ENCODE peak calls at places on chromosomes 7 and 10, in nine cellular contexts. I, C, A, G, B, L, X, Z and T are unnamed samples. For H3K27me3, the result is how much of the 10 kb centered on the place peaks cover.

GRCh38 chr7:129213828-129214227 is 11.0 kb upstream of the AHCYL2 start:
- DNase-seq in Z (no peak), G (no peak), X (peak), B (no peak), C (no peak), A (no peak), L (no peak), I (no peak), T (no peak)

GRCh38 chr10:6097063-6097462 is 8.2 kb downstream of the RBM17 start:
- DNase-seq in G (no peak), I (no peak), Z (no peak), C (no peak), B (no peak), A (no peak), L (no peak), X (no peak), T (no peak)

GRCh38 chr7:128783143-128783799 is 7.7 kb upstream of the OPN1SW start:
- DNase-seq in L (peak), G (peak), C (peak), B (peak), I (peak), Z (no peak), A (peak), X (no peak), T (no peak)

GRCh38 chr7:128343554-128344430 is at the start of gene RBM28:
- DNase-seq in X (peak), B (peak), G (peak), Z (peak), L (peak), I (peak), A (peak), C (peak), T (peak)

GRCh38 chr10:125060038-125060437 is 100.3 kb downstream of the CTBP2 start:
- DNase-seq in C (no peak), X (no peak), L (peak), G (peak), Z (no peak), B (peak), A (no peak), I (peak), T (no peak)

GRCh38 chr7:46229409-46229808 is 308.3 kb upstream of the IGFBP3 start:
- DNase-seq in C (no peak), I (peak), A (no peak), B (peak), G (peak), X (no peak), Z (no peak), L (peak), T (no peak)

GRCh38 chr10:90862908-90863514 is 5.2 kb upstream of the HTR7 start:
- DNase-seq in Z (no peak), A (no peak), G (peak), L (no peak), X (no peak), C (no peak), I (peak), B (peak), T (no peak)

GRCh38 chr7:20216637-20217036 is 547 bp downstream of the MACC1 start:
- DNase-seq in L (no peak), B (no peak), Z (no peak), I (no peak), C (no peak), G (no peak), A (no peak), X (no peak), T (no peak)

GRCh38 chr10:58050575-58050974 is 217.1 kb downstream of the IPMK start:
- DNase-seq in A (no peak), B (no peak), L (no peak), C (no peak), Z (no peak), G (no peak), X (no peak), I (no peak), T (no peak)

GRCh38 chr10:58431903-58432302 is 46.7 kb downstream of the TFAM start:
- DNase-seq in Z (no peak), I (peak), G (no peak), B (no peak), C (no peak), A (no peak), L (peak), X (no peak), T (no peak)

GRCh38 chr10:90414926-90415325 is 442.9 kb downstream of the HTR7 start:
- DNase-seq in B (no peak), L (no peak), G (no peak), A (no peak), C (no peak), Z (no peak), X (no peak), I (no peak), T (no peak)

GRCh38 chr7:157017639-157018327 is 7.3 kb upstream of the MNX1 start:
- DNase-seq in B (no peak), G (no peak), C (no peak), I (no peak), X (peak), L (no peak), A (no peak), Z (no peak), T (peak)

GRCh38 chr7:34227525-34227924 is 322.2 kb downstream of the BMPER start:
- DNase-seq in Z (no peak), B (no peak), G (no peak), C (no peak), L (no peak), A (no peak), X (no peak), I (no peak), T (no peak)

GRCh38 chr7:108805808-108806397 is 236.2 kb downstream of the DNAJB9 start:
- DNase-seq in A (no peak), G (peak), B (peak), I (peak), L (peak), X (peak), C (no peak), Z (no peak), T (no peak)

GRCh38 chr10:2897619-2898508 is 169.5 kb upstream of the PFKP start:
- DNase-seq in Z (no peak), I (no peak), L (peak), B (peak), A (no peak), G (peak), X (no peak), C (no peak), T (no peak)

GRCh38 chr7:92727755-92728154 is 108.6 kb downstream of the CDK6 start:
- DNase-seq in Z (no peak), I (peak), L (no peak), B (peak), G (no peak), A (no peak), X (no peak), C (no peak), T (no peak)

GRCh38 chr7:2570021-2570420 is 11.2 kb downstream of the IQCE start:
- DNase-seq in G (no peak), X (no peak), C (no peak), L (no peak), B (no peak), A (no peak), Z (no peak), I (no peak), T (no peak)

GRCh38 chr10:84545651-84546050 is 217.3 kb downstream of the CCSER2 start:
- DNase-seq in X (no peak), G (no peak), B (no peak), L (no peak), A (no peak), I (no peak), C (no peak), Z (no peak), T (no peak)
- H3K27me3 ChIP-seq in X (under half), G (under half), B (under half), L (under half), A (half or more), I (under half), C (under half), Z (under half), T (under half)

GRCh38 chr7:139339025-139339424 is 2.1 kb upstream of the FMC1 start:
- DNase-seq in X (no peak), L (no peak), B (no peak), G (no peak), A (no peak), C (no peak), I (no peak), Z (no peak), T (no peak)
- H3K4me3 ChIP-seq in X (no peak), L (no peak), B (no peak), G (no peak), A (no peak), C (no peak), I (no peak), Z (no peak), T (no peak)

DNA sequence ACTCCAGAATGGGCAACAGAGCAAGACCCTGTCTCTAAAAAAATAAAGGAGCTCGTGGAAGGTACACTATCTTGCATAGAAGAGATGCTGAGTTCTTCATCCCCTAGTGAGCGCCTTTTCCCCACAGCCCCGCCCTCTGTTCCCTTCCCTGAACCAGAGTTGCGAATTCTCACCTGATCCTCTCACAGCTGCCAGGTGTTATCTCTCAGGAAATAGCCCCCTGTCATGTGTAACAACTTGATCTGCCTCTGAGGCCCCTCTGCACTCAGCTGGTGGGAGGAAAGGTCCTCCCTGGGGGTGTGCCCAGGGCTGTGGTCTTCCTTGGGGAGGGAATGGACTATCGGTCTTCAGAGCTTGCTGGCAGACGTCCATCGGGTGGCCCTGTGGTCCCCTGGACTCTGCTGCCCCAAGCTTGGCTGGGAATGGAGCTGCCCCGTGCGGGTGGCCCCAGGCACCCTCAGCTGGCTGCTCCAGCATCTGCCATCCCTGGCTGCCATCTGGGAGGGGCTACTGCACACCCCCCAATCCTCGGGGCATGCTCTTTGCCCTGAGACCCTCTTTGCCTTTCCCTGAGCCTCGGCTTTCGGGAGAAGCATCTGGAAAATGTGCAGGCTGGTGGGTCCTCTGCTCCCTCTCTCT is 21.7 kb upstream of the BNIP3 start:
- DNase-seq in B (no peak), X (no peak), G (no peak), C (no peak), Z (no peak), I (no peak), L (no peak), A (no peak), T (no peak)
- H3K27me3 ChIP-seq in B (under half), X (under half), G (under half), C (under half), Z (under half), I (under half), L (under half), A (under half), T (under half)

GRCh38 chr7:112830769-112831168 is 40.6 kb upstream of the TMEM168 start:
- DNase-seq in X (no peak), G (no peak), I (no peak), B (no peak), L (no peak), Z (no peak), C (no peak), A (no peak), T (no peak)

GRCh38 chr7:112828696-112829095 is 38.5 kb upstream of the TMEM168 start:
- DNase-seq in X (no peak), L (no peak), I (no peak), C (no peak), G (no peak), B (no peak), Z (no peak), A (no peak), T (no peak)

DNA sequence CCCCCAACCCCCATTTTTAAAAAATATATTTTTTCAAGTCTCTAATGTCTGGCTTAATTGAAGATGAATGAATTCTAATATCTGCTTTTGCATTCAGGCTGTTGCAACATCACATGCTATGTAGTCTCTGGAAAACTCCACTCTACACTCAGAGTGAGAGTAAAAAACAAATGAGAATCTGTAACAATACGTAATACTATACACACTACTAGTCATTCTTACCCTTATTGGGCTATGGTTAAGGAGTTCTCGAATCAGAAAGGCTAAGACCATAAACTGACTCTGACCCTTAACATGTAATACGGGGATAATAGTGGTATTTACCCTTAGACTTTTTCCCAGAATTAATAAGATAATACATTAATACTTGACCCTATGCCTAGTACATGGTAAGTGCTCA is 42.9 kb upstream of the TMEM168 start:
- DNase-seq in Z (no peak), I (no peak), B (no peak), L (no peak), C (no peak), X (no peak), G (no peak), A (no peak), T (no peak)
- H3K4me3 ChIP-seq in Z (no peak), I (no peak), B (no peak), L (no peak), C (no peak), X (no peak), G (no peak), A (no peak), T (no peak)

DNA sequence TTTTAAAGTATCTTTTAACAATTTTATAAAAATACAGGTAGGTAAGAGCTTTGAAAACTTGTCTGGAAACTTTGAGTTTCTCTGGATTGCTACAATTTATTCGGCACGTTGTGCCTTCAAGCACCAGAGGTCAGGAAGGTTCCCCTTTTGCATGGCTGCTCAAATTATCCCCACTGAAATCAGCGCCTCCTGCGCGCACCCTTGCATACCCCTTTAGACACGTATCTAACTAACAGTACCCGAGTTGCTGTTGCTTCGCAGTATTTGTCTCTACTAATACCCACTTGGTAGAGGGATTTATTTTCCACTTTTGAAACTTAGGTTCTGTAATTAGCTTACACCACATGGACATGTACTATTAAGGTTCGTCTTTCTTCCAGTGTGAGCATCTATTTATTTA is 1.6 kb downstream of the MEOX2 start:
- DNase-seq in A (no peak), B (peak), I (no peak), G (no peak), Z (peak), C (no peak), X (no peak), L (no peak), T (no peak)
- H3K27me3 ChIP-seq in A (half or more), B (half or more), I (under half), G (under half), Z (under half), C (under half), X (under half), L (half or more), T (under half)

DNA sequence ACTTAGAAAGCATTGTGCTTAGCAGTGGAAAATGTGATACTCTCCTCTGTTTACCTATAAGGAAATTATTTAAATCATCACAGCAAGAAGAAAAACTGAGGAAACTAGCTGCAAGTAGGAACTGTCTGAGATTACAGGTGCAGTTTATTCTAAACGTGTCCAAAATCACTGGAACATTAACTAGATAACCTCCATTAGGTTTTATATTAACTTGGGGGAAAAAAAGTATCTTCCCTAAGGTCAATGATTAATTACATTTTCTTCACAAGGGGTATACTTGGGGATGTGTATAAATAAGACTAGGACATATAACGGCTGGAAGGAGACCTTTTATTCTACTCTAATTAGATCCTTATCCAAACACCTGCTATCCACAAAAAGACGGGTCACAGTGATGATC is 3.7 kb downstream of the GOT1 start:
- DNase-seq in A (no peak), X (no peak), G (no peak), Z (no peak), B (no peak), C (no peak), L (no peak), I (no peak), T (no peak)
- H3K4me3 ChIP-seq in A (no peak), X (no peak), G (no peak), Z (no peak), B (no peak), C (no peak), L (no peak), I (no peak), T (no peak)

GRCh38 chr7:55022618-55022985 is 3.8 kb downstream of the EGFR start:
- DNase-seq in A (no peak), X (no peak), L (no peak), Z (no peak), G (no peak), C (no peak), B (peak), I (no peak), T (no peak)
- H3K27me3 ChIP-seq in A (under half), X (under half), L (under half), Z (under half), G (under half), C (under half), B (under half), I (under half), T (under half)

DNA sequence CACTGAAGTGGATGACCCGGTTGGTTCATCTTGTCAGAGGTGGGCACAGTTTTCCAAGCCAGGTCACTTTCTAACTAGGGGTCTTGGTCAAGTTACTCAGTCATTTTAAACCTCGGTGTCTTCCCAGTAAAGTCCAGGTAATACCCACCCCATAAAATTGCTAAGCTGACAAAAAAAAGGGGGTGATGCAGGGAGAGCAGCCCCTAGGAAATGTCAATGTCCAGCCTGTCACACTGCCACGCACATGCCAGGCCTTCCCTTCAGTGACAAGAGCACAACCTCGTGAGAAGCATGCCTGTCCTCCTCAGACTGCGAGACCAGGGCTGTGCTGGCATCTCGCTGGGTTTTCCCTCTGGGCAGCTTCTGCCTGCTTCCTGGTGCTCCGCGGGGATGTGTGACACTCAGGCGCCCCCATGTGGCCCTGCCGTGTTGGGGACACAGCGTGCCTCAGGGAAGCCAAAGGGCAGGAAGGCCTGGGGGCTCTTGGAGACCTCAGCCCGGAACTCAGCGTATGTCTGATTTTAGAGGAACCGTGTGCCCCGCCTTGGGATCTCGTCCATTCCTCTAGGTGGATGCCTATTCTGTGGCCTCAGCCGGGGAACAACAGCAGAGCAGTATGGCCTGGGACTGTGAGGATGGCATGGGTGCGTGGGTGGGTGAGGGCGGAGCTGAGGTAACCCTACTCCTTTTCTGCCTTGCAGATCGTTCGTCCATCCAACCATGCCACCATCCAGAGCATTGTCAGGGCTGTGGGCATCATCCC is 10.2 kb upstream of the GDF2 start:
- DNase-seq in G (peak), I (peak), A (peak), C (peak), X (peak), Z (peak), L (peak), B (peak), T (peak)
- H3K4me3 ChIP-seq in G (no peak), I (no peak), A (no peak), C (no peak), X (no peak), Z (peak), L (no peak), B (no peak), T (peak)

DNA sequence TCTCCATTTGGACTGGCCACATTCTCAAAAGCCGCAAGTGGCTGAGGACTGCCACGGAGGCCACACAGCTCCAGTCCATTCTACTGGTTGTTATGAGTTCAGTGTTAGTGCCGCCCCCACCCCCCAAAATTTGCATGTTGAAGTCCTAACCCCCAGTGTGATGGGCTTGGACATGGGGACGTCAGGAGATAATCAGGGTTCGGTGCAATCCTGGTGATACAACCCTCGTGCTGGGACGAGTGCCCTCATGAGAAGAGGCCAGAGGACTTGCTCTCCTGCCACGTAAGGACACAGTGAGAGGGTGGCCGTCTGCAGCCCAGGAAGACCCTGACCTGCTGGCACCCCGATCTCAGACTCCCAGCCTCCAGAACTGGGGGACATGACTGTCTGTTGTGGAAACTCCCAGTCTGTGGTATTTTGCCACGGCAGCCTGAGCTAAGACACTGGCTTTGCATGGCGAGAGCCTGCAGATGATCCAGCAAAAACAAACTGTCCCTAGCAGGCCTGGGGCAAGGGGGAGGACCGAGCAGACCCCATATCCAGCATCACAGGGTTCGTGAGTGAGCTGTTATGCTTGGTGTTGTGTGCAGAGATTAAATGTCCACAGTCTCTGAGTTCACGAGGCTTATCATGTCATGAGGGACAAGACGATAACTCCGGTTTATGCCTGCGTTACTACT is 41.5 kb upstream of the INSIG1 start:
- DNase-seq in X (no peak), Z (no peak), B (no peak), L (no peak), A (no peak), C (no peak), I (no peak), G (no peak), T (no peak)
- H3K27me3 ChIP-seq in X (under half), Z (under half), B (under half), L (under half), A (under half), C (under half), I (under half), G (under half), T (under half)

GRCh38 chr7:4745265-4745919 is 30.0 kb upstream of the AP5Z1 start:
- DNase-seq in I (no peak), G (no peak), B (no peak), C (no peak), Z (no peak), L (no peak), X (no peak), A (no peak), T (no peak)
- H3K4me3 ChIP-seq in I (peak), G (no peak), B (peak), C (no peak), Z (no peak), L (peak), X (no peak), A (peak), T (peak)